ENCODE peak calls at places on chromosomes 12 and 14, in five cellular contexts. N, G, R, W and C are unnamed samples.

GRCh38 chr14:74955229-74955999 is at the start of gene PGF:
- DNase-seq in G (peak; percentile 30), N (peak; percentile 80), R (no peak), W (no peak), C (peak; percentile 80)

GRCh38 chr12:3935078-3935477 is 61.9 kb upstream of the PARP11 start:
- DNase-seq in N (no peak), W (no peak), R (no peak), G (no peak), C (no peak)

GRCh38 chr12:27333311-27334009 is 824 bp downstream of the BMAL2 start:
- DNase-seq in G (no peak), N (no peak), R (no peak), W (no peak), C (peak; percentile 49)

GRCh38 chr12:47811070-47811391 is 8.7 kb downstream of the HDAC7 start:
- DNase-seq in N (no peak), W (no peak), G (no peak), R (no peak), C (peak; percentile 43)

GRCh38 chr14:30551460-30551859 is 7.5 kb upstream of the G2E3 start:
- DNase-seq in G (no peak), R (peak; percentile 31), W (no peak), N (no peak), C (no peak)

GRCh38 chr12:77102123-77102522 is 36.8 kb upstream of the E2F7 start:
- DNase-seq in R (no peak), G (no peak), N (no peak), W (no peak), C (no peak)

GRCh38 chr14:105898482-105899010 is 372.2 kb downstream of the TMEM121 start:
- DNase-seq in R (no peak), W (no peak), G (no peak), N (no peak), C (no peak)

GRCh38 chr14:100526632-100527031 is 60.6 kb downstream of the BEGAIN start:
- DNase-seq in R (no peak), G (no peak), W (no peak), N (no peak), C (no peak)

GRCh38 chr12:74890237-74890599 is 319.4 kb downstream of the KCNC2 start:
- DNase-seq in W (no peak), N (no peak), R (peak; percentile 15), G (peak; percentile 79), C (peak; percentile 8)
- TF ChIP-seq REST in W (no peak), N (no peak), R (no peak), G (no peak), C (no peak)

GRCh38 chr12:9133243-9133938 is 17.7 kb upstream of the A2M start:
- DNase-seq in G (no peak), R (no peak), N (no peak), W (no peak), C (no peak)

GRCh38 chr12:9132008-9132535 is 16.4 kb upstream of the A2M start:
- DNase-seq in N (no peak), W (no peak), G (peak; percentile 20), R (peak; percentile 100), C (no peak)

GRCh38 chr12:9130244-9130643 is 14.5 kb upstream of the A2M start:
- DNase-seq in G (no peak), R (no peak), N (no peak), W (no peak), C (no peak)

GRCh38 chr12:9135903-9136310 is 20.2 kb upstream of the A2M start:
- DNase-seq in G (no peak), W (no peak), R (peak; percentile 98), N (no peak), C (no peak)

DNA sequence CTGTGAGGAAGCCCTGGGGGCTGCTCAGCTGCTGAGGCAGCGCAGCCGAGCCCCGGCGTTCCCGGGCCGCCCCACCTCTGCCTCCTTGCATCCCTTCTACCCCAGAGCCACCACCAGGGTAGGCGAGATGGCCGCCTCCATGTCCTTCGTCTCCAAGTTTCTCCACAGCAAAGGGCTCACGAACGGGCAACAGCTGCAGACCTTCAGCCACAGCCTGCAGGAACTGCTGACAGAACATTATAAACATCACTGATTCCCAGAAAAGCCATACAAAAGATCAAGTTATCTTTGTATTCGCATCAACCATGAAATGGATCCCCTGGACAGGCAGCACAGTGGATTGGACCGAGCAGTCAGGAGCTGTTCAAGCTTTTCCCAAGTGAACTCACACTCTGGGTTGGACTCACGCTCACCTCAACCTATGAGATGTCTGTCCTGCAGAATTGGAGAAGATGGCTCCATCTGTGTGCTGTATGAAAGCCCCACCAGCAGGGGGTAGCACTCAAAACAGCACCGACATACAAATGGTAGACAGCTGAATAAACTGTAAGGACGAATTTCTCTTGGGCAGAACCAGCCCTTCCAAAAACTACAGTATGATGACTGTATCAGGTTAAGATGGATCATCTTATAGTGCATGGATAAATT is 19.4 kb upstream of the A2M start:
- DNase-seq in G (peak; percentile 51), R (peak; percentile 56), N (peak; percentile 13), W (no peak), C (peak; percentile 47)
- TF ChIP-seq CTCF in G (peak; percentile 25), R (peak; percentile 67), N (peak; percentile 42), W (peak; percentile 56), C (peak; percentile 58)

DNA sequence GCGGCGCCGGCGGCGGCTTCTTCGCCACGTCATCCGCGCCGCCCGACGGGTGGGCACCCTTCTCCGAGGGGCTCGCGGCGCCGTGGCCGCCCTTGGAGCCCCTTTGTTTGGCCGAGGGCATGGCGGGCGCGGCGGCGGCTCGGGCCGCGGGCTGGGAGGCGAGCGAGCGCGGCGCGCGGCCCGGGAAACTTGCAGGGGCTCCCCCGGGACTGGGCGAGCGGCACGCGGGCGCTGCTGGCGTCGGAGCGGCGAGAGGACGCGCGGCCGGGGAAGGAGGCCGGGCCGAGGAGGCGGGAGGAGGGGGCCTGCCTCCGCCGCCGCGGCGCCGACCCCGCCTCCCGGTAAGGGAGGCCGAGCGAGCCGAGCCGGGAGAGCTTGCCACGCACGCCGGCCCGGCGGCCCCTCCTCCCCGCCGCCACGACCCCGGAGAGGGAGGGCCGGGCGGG is at the start of gene CKAP4:
- DNase-seq in N (peak; percentile 69), W (no peak), R (peak; percentile 30), G (peak; percentile 74), C (peak; percentile 77)
- TF ChIP-seq JUNB in N (no peak), W (no peak), R (no peak), G (no peak), C (no peak)

GRCh38 chr12:126914170-126914796 is 1352.7 kb upstream of the TMEM132C start:
- DNase-seq in G (no peak), N (no peak), W (no peak), R (no peak), C (no peak)

GRCh38 chr12:126912111-126912510 is 1354.9 kb upstream of the TMEM132C start:
- DNase-seq in W (no peak), G (no peak), R (no peak), N (no peak), C (no peak)

GRCh38 chr12:126910570-126910969 is 1356.4 kb upstream of the TMEM132C start:
- DNase-seq in W (no peak), G (no peak), R (no peak), N (no peak), C (no peak)

GRCh38 chr12:126915309-126915708 is 1351.7 kb upstream of the TMEM132C start:
- DNase-seq in W (no peak), R (no peak), N (no peak), G (no peak), C (no peak)
- TF ChIP-seq REST in W (no peak), R (no peak), N (no peak), G (no peak), C (no peak)